ENCODE peak calls at places on chromosomes 3 and 15, in six cellular contexts. One of them, this sample, is unnamed.

GRCh38 chr3:157159037-157159761 is 748 bp downstream of the CCNL1 start:
- DNase-seq in K562: peak
- DNase-seq in H1: no peak
- DNase-seq in HepG2: peak
- DNase-seq in A549: no peak
- DNase-seq in WTC11: peak
- DNase-seq in this sample: peak

GRCh38 chr3:100525753-100526612 is 33.6 kb downstream of the TMEM45A start:
- DNase-seq in A549: no peak
- DNase-seq in H1: no peak
- DNase-seq in K562: no peak
- DNase-seq in WTC11: no peak
- DNase-seq in HepG2: no peak
- DNase-seq in this sample: no peak

GRCh38 chr15:85706779-85707518 is 87.8 kb downstream of the KLHL25 start:
- DNase-seq in WTC11: no peak
- DNase-seq in H1: no peak
- DNase-seq in A549: no peak
- DNase-seq in K562: no peak
- DNase-seq in HepG2: no peak
- DNase-seq in this sample: peak

GRCh38 chr3:140128217-140129137 is 193.5 kb downstream of the CLSTN2 start:
- DNase-seq in K562: peak
- DNase-seq in HepG2: peak
- DNase-seq in WTC11: peak
- DNase-seq in A549: peak
- DNase-seq in H1: peak
- DNase-seq in this sample: peak

GRCh38 chr3:192851821-192852352 is 65.8 kb downstream of the MB21D2 start:
- DNase-seq in H1: no peak
- DNase-seq in K562: no peak
- DNase-seq in WTC11: no peak
- DNase-seq in A549: peak
- DNase-seq in HepG2: peak
- DNase-seq in this sample: peak

GRCh38 chr3:149658444-149659172 is 783 bp upstream of the WWTR1 start:
- DNase-seq in K562: no peak
- DNase-seq in WTC11: peak
- DNase-seq in A549: peak
- DNase-seq in H1: no peak
- DNase-seq in HepG2: no peak
- DNase-seq in this sample: peak

GRCh38 chr3:66450389-66451022 is 50.3 kb downstream of the LRIG1 start:
- DNase-seq in K562: no peak
- DNase-seq in A549: no peak
- DNase-seq in WTC11: no peak
- DNase-seq in HepG2: no peak
- DNase-seq in H1: no peak
- DNase-seq in this sample: peak

GRCh38 chr3:133962879-133963278 is 66.8 kb downstream of the SLCO2A1 start:
- DNase-seq in WTC11: no peak
- DNase-seq in K562: no peak
- DNase-seq in H1: no peak
- DNase-seq in HepG2: no peak
- DNase-seq in A549: no peak
- DNase-seq in this sample: no peak

GRCh38 chr3:10518506-10519150 is 13.2 kb upstream of the ATP2B2 start:
- DNase-seq in A549: no peak
- DNase-seq in HepG2: no peak
- DNase-seq in K562: no peak
- DNase-seq in H1: no peak
- DNase-seq in WTC11: no peak
- DNase-seq in this sample: no peak

GRCh38 chr15:70251246-70251990 is 153.7 kb upstream of the TLE3 start:
- DNase-seq in A549: no peak
- DNase-seq in H1: no peak
- DNase-seq in K562: no peak
- DNase-seq in HepG2: no peak
- DNase-seq in WTC11: no peak
- DNase-seq in this sample: no peak

GRCh38 chr3:47910233-47910632 is 106.0 kb downstream of the MAP4 start:
- DNase-seq in H1: no peak
- DNase-seq in K562: peak
- DNase-seq in A549: no peak
- DNase-seq in WTC11: no peak
- DNase-seq in HepG2: no peak
- DNase-seq in this sample: no peak

GRCh38 chr3:105755121-105755886 is 113.5 kb downstream of the CBLB start:
- DNase-seq in A549: no peak
- DNase-seq in WTC11: no peak
- DNase-seq in H1: no peak
- DNase-seq in K562: no peak
- DNase-seq in HepG2: no peak
- DNase-seq in this sample: peak

GRCh38 chr3:46701211-46701939 is at the start of gene TMIE:
- DNase-seq in WTC11: no peak
- DNase-seq in A549: no peak
- DNase-seq in K562: no peak
- DNase-seq in HepG2: no peak
- DNase-seq in H1: no peak
- DNase-seq in this sample: no peak

GRCh38 chr3:123610331-123610730 is 25.5 kb upstream of the HACD2 start:
- DNase-seq in H1: no peak
- DNase-seq in WTC11: no peak
- DNase-seq in K562: no peak
- DNase-seq in A549: no peak
- DNase-seq in HepG2: no peak
- DNase-seq in this sample: no peak

GRCh38 chr3:179451335-179452165 is at the start of gene GNB4:
- DNase-seq in HepG2: no peak
- DNase-seq in K562: peak
- DNase-seq in WTC11: peak
- DNase-seq in A549: peak
- DNase-seq in H1: peak
- DNase-seq in this sample: peak

GRCh38 chr3:141294848-141295247 is 63.2 kb downstream of the PXYLP1 start:
- DNase-seq in A549: peak
- DNase-seq in K562: peak
- DNase-seq in HepG2: no peak
- DNase-seq in H1: no peak
- DNase-seq in WTC11: no peak
- DNase-seq in this sample: peak

GRCh38 chr3:65672876-65673815 is 365.6 kb downstream of the MAGI1 start:
- DNase-seq in HepG2: peak
- DNase-seq in K562: peak
- DNase-seq in WTC11: peak
- DNase-seq in H1: peak
- DNase-seq in A549: peak
- DNase-seq in this sample: peak

GRCh38 chr3:15812183-15812582 is 14.4 kb upstream of the ANKRD28 start:
- DNase-seq in K562: no peak
- DNase-seq in H1: no peak
- DNase-seq in WTC11: no peak
- DNase-seq in HepG2: no peak
- DNase-seq in A549: peak
- DNase-seq in this sample: peak

GRCh38 chr3:27105904-27106303 is 263.3 kb downstream of the NEK10 start:
- DNase-seq in A549: peak
- DNase-seq in WTC11: peak
- DNase-seq in HepG2: no peak
- DNase-seq in K562: no peak
- DNase-seq in H1: peak
- DNase-seq in this sample: no peak
- TF ChIP-seq CTCF in A549: peak
- TF ChIP-seq CTCF in WTC11: no peak
- TF ChIP-seq CTCF in HepG2: no peak
- TF ChIP-seq CTCF in K562: no peak
- TF ChIP-seq CTCF in H1: peak
- TF ChIP-seq CTCF in this sample: peak

GRCh38 chr15:63019539-63020109 is 22.9 kb upstream of the TPM1 start:
- DNase-seq in A549: peak
- DNase-seq in HepG2: peak
- DNase-seq in WTC11: peak
- DNase-seq in H1: no peak
- DNase-seq in K562: no peak
- DNase-seq in this sample: peak
- TF ChIP-seq JUN in A549: peak
- TF ChIP-seq JUN in HepG2: no peak
- TF ChIP-seq JUN in WTC11: no peak
- TF ChIP-seq JUN in H1: no peak
- TF ChIP-seq JUN in K562: no peak
- TF ChIP-seq JUN in this sample: no peak

DNA sequence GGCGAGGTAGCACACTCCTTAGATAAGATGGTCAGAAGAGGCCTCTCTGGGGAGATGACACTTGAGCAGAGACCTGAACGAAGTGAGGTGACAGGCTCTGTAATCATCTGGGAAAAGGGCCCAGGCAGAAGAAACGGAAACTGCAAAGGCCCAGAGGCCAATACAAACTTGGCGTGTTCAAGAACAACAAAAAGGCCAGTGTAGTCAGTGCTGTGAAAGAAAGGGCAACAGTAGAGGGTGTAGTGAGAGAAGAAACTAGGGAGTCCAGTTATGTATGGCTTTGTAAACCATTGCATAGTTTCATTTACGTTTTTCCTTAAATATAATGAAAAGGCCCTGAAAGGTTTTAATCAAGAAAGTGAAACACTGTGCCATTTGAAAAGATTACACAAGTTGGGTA is 31.8 kb downstream of the PLD1 start:
- DNase-seq in WTC11: no peak
- DNase-seq in K562: no peak
- DNase-seq in HepG2: no peak
- DNase-seq in H1: no peak
- DNase-seq in A549: no peak
- DNase-seq in this sample: peak
- TF ChIP-seq CTCF in WTC11: no peak
- TF ChIP-seq CTCF in K562: no peak
- TF ChIP-seq CTCF in HepG2: no peak
- TF ChIP-seq CTCF in H1: no peak
- TF ChIP-seq CTCF in A549: no peak
- TF ChIP-seq CTCF in this sample: no peak

GRCh38 chr3:119697394-119697793 is 5.4 kb upstream of the CFAP91 start:
- DNase-seq in WTC11: no peak
- DNase-seq in H1: no peak
- DNase-seq in A549: no peak
- DNase-seq in K562: no peak
- DNase-seq in HepG2: no peak
- DNase-seq in this sample: no peak

GRCh38 chr3:119702530-119703527 is at the start of gene CFAP91:
- DNase-seq in WTC11: peak
- DNase-seq in HepG2: no peak
- DNase-seq in A549: peak
- DNase-seq in K562: no peak
- DNase-seq in H1: peak
- DNase-seq in this sample: peak

GRCh38 chr3:119703900-119704531 is 1.2 kb downstream of the CFAP91 start:
- DNase-seq in A549: no peak
- DNase-seq in K562: no peak
- DNase-seq in H1: no peak
- DNase-seq in HepG2: peak
- DNase-seq in WTC11: no peak
- DNase-seq in this sample: no peak

GRCh38 chr3:119700920-119701734 is 1.7 kb upstream of the CFAP91 start:
- DNase-seq in A549: no peak
- DNase-seq in K562: no peak
- DNase-seq in HepG2: no peak
- DNase-seq in WTC11: no peak
- DNase-seq in H1: no peak
- DNase-seq in this sample: no peak

DNA sequence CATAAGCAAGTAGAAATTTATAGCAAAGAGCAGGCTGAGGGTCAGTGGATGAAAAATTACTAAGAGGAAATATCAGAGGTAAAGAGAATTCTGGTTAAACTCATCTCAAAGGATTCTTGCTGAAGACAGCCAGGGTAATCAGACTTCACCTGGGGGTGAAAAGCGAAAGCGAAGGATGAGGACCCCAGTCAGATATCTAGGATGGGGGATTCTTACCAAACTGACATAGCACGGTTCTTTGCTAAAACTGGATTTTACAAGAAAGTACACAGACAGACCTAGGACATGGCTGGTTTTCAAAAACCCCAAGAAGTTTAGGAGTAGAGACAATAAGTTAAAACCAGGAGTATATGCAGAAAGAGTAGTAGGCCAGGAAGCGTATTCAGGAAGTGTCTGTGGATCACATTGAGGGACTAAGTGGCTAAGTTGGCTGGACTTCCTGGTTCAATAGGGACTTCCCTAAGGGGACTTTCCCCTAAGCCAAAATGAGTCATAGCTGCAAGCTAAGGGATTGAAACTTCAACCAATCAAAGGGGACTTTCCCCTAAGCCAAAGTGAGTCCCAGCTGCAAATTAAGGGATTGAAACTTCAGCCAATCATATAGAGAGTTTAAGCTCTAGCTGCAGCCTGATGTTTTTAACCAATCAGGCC is 2.4 kb upstream of the CFAP91 start:
- DNase-seq in K562: no peak
- DNase-seq in H1: no peak
- DNase-seq in A549: no peak
- DNase-seq in HepG2: peak
- DNase-seq in WTC11: no peak
- DNase-seq in this sample: peak
- TF ChIP-seq JUN in K562: no peak
- TF ChIP-seq JUN in H1: no peak
- TF ChIP-seq JUN in A549: no peak
- TF ChIP-seq JUN in HepG2: no peak
- TF ChIP-seq JUN in WTC11: no peak
- TF ChIP-seq JUN in this sample: no peak

GRCh38 chr15:38565287-38565670 is 665 bp upstream of the RASGRP1 start:
- DNase-seq in K562: no peak
- DNase-seq in HepG2: no peak
- DNase-seq in H1: no peak
- DNase-seq in WTC11: no peak
- DNase-seq in A549: no peak
- DNase-seq in this sample: no peak

GRCh38 chr15:38560456-38560926 is 4.1 kb downstream of the RASGRP1 start:
- DNase-seq in K562: no peak
- DNase-seq in WTC11: no peak
- DNase-seq in A549: no peak
- DNase-seq in HepG2: no peak
- DNase-seq in H1: no peak
- DNase-seq in this sample: no peak

GRCh38 chr15:38562278-38562677 is 2.3 kb downstream of the RASGRP1 start:
- DNase-seq in A549: no peak
- DNase-seq in HepG2: no peak
- DNase-seq in H1: no peak
- DNase-seq in WTC11: peak
- DNase-seq in K562: no peak
- DNase-seq in this sample: no peak

GRCh38 chr15:38563723-38564519 is 693 bp downstream of the RASGRP1 start:
- DNase-seq in A549: peak
- DNase-seq in H1: no peak
- DNase-seq in K562: peak
- DNase-seq in HepG2: no peak
- DNase-seq in WTC11: peak
- DNase-seq in this sample: peak

GRCh38 chr15:38564557-38565286 is at the start of gene RASGRP1:
- DNase-seq in WTC11: peak
- DNase-seq in A549: peak
- DNase-seq in K562: peak
- DNase-seq in H1: no peak
- DNase-seq in HepG2: peak
- DNase-seq in this sample: peak
- TF ChIP-seq CTCF in WTC11: no peak
- TF ChIP-seq CTCF in A549: no peak
- TF ChIP-seq CTCF in K562: peak
- TF ChIP-seq CTCF in H1: peak
- TF ChIP-seq CTCF in HepG2: peak
- TF ChIP-seq CTCF in this sample: no peak

This sample was measured in endothelial cell of umbilical vein.